ENCODE peak calls at places on chromosomes 12 and 14, in four cellular contexts. M is K562, B is A549, R is HepG2. O is an unnamed sample.

GRCh38 chr12:120630139-120630895 is 10.1 kb upstream of the CABP1 start:
- DNase-seq in M (no peak), B (no peak), R (no peak), O (no peak)

GRCh38 chr12:10939163-10939562 is at the start of gene TAS2R14:
- DNase-seq in M (no peak), B (no peak), R (no peak), O (no peak)

GRCh38 chr12:2267624-2268477 is 215.1 kb downstream of the CACNA1C start:
- DNase-seq in M (no peak), B (no peak), R (no peak), O (no peak)

GRCh38 chr12:5014269-5014668 is 29.4 kb upstream of the KCNA5 start:
- DNase-seq in M (no peak), B (no peak), R (no peak), O (no peak)

GRCh38 chr14:75242546-75243273 is 35.9 kb upstream of the FOS start:
- DNase-seq in M (no peak), B (no peak), R (no peak), O (no peak)

GRCh38 chr14:60090864-60091519 is 731 bp upstream of the PCNX4 start:
- DNase-seq in M (peak), B (peak), R (no peak), O (no peak)

GRCh38 chr14:51805541-51805940 is 54.9 kb upstream of the GNG2 start:
- DNase-seq in M (no peak), B (no peak), R (no peak), O (no peak)

GRCh38 chr12:124111006-124111405 is 138.0 kb downstream of the ZNF664 start:
- DNase-seq in M (no peak), B (no peak), R (no peak), O (no peak)

GRCh38 chr12:52243774-52244614 is 11.0 kb downstream of the KRT7 start:
- DNase-seq in M (no peak), B (peak), R (peak), O (no peak)

GRCh38 chr14:47715330-47715729 is 39.9 kb upstream of the MDGA2 start:
- DNase-seq in M (no peak), B (no peak), R (no peak), O (no peak)

GRCh38 chr12:70555081-70555480 is 82.1 kb downstream of the PTPRB start:
- DNase-seq in M (no peak), B (no peak), R (no peak), O (no peak)

GRCh38 chr12:70559390-70559789 is 77.8 kb downstream of the PTPRB start:
- DNase-seq in M (no peak), B (no peak), R (no peak), O (no peak)

GRCh38 chr12:70556179-70556869 is 80.9 kb downstream of the PTPRB start:
- DNase-seq in M (no peak), B (no peak), R (no peak), O (no peak)

GRCh38 chr12:70560671-70561070 is 76.6 kb downstream of the PTPRB start:
- DNase-seq in M (no peak), B (no peak), R (peak), O (no peak)

GRCh38 chr12:70557583-70558263 is 79.5 kb downstream of the PTPRB start:
- DNase-seq in M (no peak), B (no peak), R (peak), O (no peak)
- TF ChIP-seq PHF8 in M (no peak), B (no peak), R (no peak), O (no peak)

GRCh38 chr14:92615451-92615850 is 101.9 kb downstream of the RIN3 start:
- DNase-seq in M (no peak), B (no peak), R (no peak), O (no peak)
- TF ChIP-seq PHF8 in M (no peak), B (no peak), R (no peak), O (no peak)

DNA sequence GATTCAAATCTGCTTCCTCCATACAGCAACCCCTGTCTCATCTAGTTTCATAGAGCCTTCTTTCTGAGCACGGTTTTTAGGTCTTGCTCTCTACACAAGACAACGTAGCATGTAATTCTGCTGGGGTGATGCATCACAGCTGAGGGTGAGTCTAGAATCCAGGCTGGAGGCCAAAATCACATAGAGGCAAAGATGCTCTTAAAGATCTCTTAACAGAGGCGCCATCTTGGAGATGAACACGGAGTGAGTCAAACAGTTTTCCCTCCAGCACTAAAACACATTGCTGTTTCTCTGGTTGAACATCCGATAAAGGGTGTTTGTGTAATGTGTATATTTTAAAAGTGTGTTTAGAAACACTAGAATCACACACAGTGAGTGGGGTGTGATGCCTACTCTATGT is 78.9 kb downstream of the NOS1 start:
- DNase-seq in M (no peak), B (no peak), R (no peak), O (no peak)
- TF ChIP-seq PHF8 in M (no peak), B (no peak), R (no peak), O (no peak)

DNA sequence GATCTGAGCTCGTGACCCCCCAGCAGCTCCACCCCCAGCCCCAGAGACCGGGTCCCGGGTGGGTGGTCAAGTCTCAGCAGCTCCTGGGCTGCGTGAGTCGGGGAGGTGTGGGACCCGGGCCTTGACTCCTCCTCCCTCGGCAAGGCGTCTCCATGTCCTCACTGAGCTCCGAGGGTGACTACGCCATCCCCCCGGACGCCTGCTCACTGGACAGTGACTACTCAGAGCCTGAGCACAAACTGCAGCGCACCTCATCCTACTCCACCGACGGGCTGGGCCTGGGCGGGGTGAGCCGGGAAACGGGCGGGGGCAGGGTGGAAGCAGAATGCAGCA is 28.1 kb downstream of the PIGH start:
- DNase-seq in M (no peak), B (no peak), R (no peak), O (no peak)
- TF ChIP-seq PHF8 in M (no peak), B (no peak), R (no peak), O (no peak)

DNA sequence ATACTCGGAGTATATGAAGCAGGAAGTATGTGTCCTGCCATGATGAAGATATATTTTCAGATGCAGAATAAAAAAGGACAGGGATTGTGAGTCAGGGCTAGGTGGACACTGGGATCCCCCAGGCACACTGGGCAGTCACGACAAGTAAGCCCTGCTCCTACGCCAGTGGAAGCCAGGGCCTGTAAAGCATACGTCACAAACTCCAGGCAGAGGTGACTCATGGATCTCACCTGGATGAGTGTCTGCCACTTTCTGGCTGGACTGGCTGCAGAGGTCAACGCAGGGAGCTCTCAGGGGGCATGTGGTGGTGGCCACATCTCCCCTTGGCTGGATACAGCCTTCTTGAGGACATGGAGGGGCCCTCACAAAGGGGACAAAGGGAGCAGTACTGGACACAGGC is 262.3 kb downstream of the GLT1D1 start:
- DNase-seq in M (no peak), B (no peak), R (no peak), O (no peak)
- TF ChIP-seq PHF8 in M (no peak), B (no peak), R (no peak), O (no peak)

GRCh38 chr14:53529519-53529918 is 376.4 kb upstream of the DDHD1 start:
- DNase-seq in M (no peak), B (no peak), R (peak), O (no peak)

GRCh38 chr14:53523226-53523625 is 370.1 kb upstream of the DDHD1 start:
- DNase-seq in M (no peak), B (no peak), R (peak), O (no peak)

GRCh38 chr14:53526190-53526589 is 373.1 kb upstream of the DDHD1 start:
- DNase-seq in M (no peak), B (no peak), R (no peak), O (no peak)

GRCh38 chr14:53528114-53528513 is 375.0 kb upstream of the DDHD1 start:
- DNase-seq in M (no peak), B (no peak), R (no peak), O (no peak)

DNA sequence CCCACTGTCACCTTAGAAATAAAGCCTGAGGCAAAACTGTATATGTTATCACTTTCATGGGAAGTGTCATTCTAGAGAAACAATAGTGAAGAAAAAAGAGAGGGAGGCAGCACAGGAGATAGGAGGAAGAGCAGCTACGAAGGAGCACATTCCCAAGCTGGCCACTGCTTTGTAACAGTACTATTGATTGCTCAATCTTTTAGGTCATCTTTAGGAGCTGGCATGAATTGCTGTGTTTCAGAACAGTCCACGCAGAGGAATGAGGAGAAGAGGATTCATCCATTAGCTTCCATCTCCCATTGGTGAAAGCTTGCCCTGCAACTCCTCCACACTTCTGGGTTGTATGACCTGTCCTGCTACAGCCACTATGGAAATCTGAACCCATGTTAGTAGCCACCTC is 372.5 kb upstream of the DDHD1 start:
- DNase-seq in M (no peak), B (no peak), R (no peak), O (no peak)
- TF ChIP-seq PHF8 in M (no peak), B (no peak), R (no peak), O (no peak)

DNA sequence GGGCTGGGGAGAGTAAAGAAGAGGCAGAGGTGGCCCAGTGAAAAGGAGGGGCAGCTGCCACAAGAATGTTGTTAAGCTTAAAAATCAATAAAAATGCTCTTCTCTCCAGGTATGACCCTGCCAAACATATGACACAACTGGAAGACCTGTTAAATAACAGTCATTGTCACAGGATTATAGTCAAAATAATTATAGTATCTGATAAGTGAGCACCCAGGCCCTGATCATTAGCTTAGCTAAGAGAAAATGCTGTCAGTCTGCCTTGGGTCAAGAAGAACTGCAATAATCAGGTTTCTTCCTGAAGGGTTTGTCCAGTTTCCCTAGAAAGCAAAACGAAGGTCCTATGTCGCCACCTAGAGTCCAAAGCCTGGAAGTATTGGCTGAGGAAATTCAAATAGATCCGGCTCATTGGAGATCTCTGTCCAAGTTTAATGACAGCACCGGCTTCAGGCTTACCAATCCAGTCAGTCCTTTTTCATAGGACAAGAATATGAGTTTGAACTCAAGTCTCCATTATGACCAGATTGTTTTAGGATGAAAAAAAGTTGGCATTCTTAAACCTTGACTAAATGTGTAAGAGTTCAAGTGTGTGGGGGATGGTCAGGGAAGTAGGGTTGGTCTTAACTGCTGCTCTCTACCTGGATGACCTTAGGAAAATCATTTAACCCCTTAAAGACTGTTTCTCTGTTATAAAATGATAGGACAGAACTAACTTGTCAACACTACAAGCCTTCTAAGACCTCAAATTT is 22.5 kb upstream of the NKX2-8 start:
- DNase-seq in M (peak), B (peak), R (peak), O (peak)
- TF ChIP-seq PHF8 in M (no peak), B (no peak), R (no peak), O (no peak)

O was measured in H1.